ENCODE peak calls at places on chromosomes 7 and 10, in five cellular contexts. One of them, this sample, is unnamed.

GRCh38 chr7:122143376-122143750 is 686 bp downstream of the AASS start:
- DNase-seq in substantia nigra: peak
- DNase-seq in fibroblast of mammary gland: peak
- DNase-seq in HuH-7.5: peak
- DNase-seq in AG09309: no peak
- DNase-seq in this sample: peak

GRCh38 chr7:39228946-39229345 is 251.2 kb downstream of the POU6F2 start:
- DNase-seq in fibroblast of mammary gland: peak
- DNase-seq in HuH-7.5: no peak
- DNase-seq in AG09309: no peak
- DNase-seq in substantia nigra: no peak
- DNase-seq in this sample: no peak

GRCh38 chr7:134378562-134378961 is 61.8 kb upstream of the SLC35B4 start:
- DNase-seq in HuH-7.5: no peak
- DNase-seq in fibroblast of mammary gland: no peak
- DNase-seq in substantia nigra: no peak
- DNase-seq in AG09309: no peak
- DNase-seq in this sample: no peak

GRCh38 chr7:101998904-101999236 is 181.4 kb downstream of the CUX1 start:
- DNase-seq in substantia nigra: no peak
- DNase-seq in fibroblast of mammary gland: no peak
- DNase-seq in HuH-7.5: no peak
- DNase-seq in AG09309: no peak
- DNase-seq in this sample: no peak

GRCh38 chr10:42987121-42987541 is 89.7 kb upstream of the RET start:
- DNase-seq in fibroblast of mammary gland: no peak
- DNase-seq in substantia nigra: no peak
- DNase-seq in HuH-7.5: no peak
- DNase-seq in AG09309: no peak
- DNase-seq in this sample: no peak

GRCh38 chr10:127046975-127047877 is 142.0 kb downstream of the DOCK1 start:
- DNase-seq in fibroblast of mammary gland: peak
- DNase-seq in substantia nigra: no peak
- DNase-seq in AG09309: no peak
- DNase-seq in HuH-7.5: no peak
- DNase-seq in this sample: peak

GRCh38 chr7:75721426-75721825 is 17.3 kb downstream of the HIP1 start:
- DNase-seq in substantia nigra: no peak
- DNase-seq in HuH-7.5: no peak
- DNase-seq in fibroblast of mammary gland: no peak
- DNase-seq in AG09309: no peak
- DNase-seq in this sample: no peak

GRCh38 chr7:143356414-143357050 is 6.0 kb downstream of the FAM131B start:
- DNase-seq in HuH-7.5: no peak
- DNase-seq in AG09309: no peak
- DNase-seq in fibroblast of mammary gland: no peak
- DNase-seq in substantia nigra: no peak
- DNase-seq in this sample: no peak

GRCh38 chr10:6737758-6738463 is 157.8 kb upstream of the PRKCQ start:
- DNase-seq in HuH-7.5: no peak
- DNase-seq in substantia nigra: no peak
- DNase-seq in AG09309: no peak
- DNase-seq in fibroblast of mammary gland: peak
- DNase-seq in this sample: peak

GRCh38 chr7:126210707-126211106 is 1042.0 kb downstream of the GRM8 start:
- DNase-seq in fibroblast of mammary gland: no peak
- DNase-seq in AG09309: no peak
- DNase-seq in substantia nigra: no peak
- DNase-seq in HuH-7.5: no peak
- DNase-seq in this sample: no peak

GRCh38 chr7:17121671-17122070 is 176.8 kb upstream of the AHR start:
- DNase-seq in substantia nigra: no peak
- DNase-seq in AG09309: no peak
- DNase-seq in fibroblast of mammary gland: no peak
- DNase-seq in HuH-7.5: no peak
- DNase-seq in this sample: no peak

GRCh38 chr7:127393370-127394058 is 1.0 kb upstream of the ZNF800 start:
- DNase-seq in fibroblast of mammary gland: no peak
- DNase-seq in substantia nigra: no peak
- DNase-seq in AG09309: no peak
- DNase-seq in HuH-7.5: no peak
- DNase-seq in this sample: peak

GRCh38 chr10:78556700-78557432 is 511.9 kb upstream of the ZMIZ1 start:
- DNase-seq in HuH-7.5: no peak
- DNase-seq in substantia nigra: no peak
- DNase-seq in fibroblast of mammary gland: no peak
- DNase-seq in AG09309: no peak
- DNase-seq in this sample: no peak

GRCh38 chr10:49398000-49398861 is 2.3 kb upstream of the DRGX start:
- DNase-seq in substantia nigra: peak
- DNase-seq in AG09309: no peak
- DNase-seq in HuH-7.5: peak
- DNase-seq in fibroblast of mammary gland: peak
- DNase-seq in this sample: peak

GRCh38 chr10:51892965-51893658 is 193.7 kb upstream of the CSTF2T start:
- DNase-seq in fibroblast of mammary gland: peak
- DNase-seq in substantia nigra: peak
- DNase-seq in AG09309: no peak
- DNase-seq in HuH-7.5: no peak
- DNase-seq in this sample: peak

GRCh38 chr7:116028808-116029207 is 1.8 kb downstream of the TFEC start:
- DNase-seq in substantia nigra: no peak
- DNase-seq in fibroblast of mammary gland: no peak
- DNase-seq in AG09309: no peak
- DNase-seq in HuH-7.5: no peak
- DNase-seq in this sample: no peak

GRCh38 chr10:70549962-70550845 is 52.3 kb downstream of the PRF1 start:
- DNase-seq in AG09309: no peak
- DNase-seq in fibroblast of mammary gland: peak
- DNase-seq in HuH-7.5: peak
- DNase-seq in substantia nigra: peak
- DNase-seq in this sample: peak

GRCh38 chr10:123994417-123995081 is 98.8 kb downstream of the CHST15 start:
- DNase-seq in HuH-7.5: peak
- DNase-seq in fibroblast of mammary gland: peak
- DNase-seq in AG09309: peak
- DNase-seq in substantia nigra: peak
- DNase-seq in this sample: peak

GRCh38 chr10:5447071-5447470 is 34.7 kb downstream of the NET1 start:
- DNase-seq in substantia nigra: no peak
- DNase-seq in fibroblast of mammary gland: peak
- DNase-seq in AG09309: no peak
- DNase-seq in HuH-7.5: no peak
- DNase-seq in this sample: peak

GRCh38 chr10:103442031-103442461 is 10.1 kb downstream of the CALHM2 start:
- DNase-seq in AG09309: peak
- DNase-seq in substantia nigra: peak
- DNase-seq in HuH-7.5: no peak
- DNase-seq in fibroblast of mammary gland: peak
- DNase-seq in this sample: peak

GRCh38 chr7:33447980-33448379 is 318.6 kb downstream of the BBS9 start:
- DNase-seq in substantia nigra: no peak
- DNase-seq in fibroblast of mammary gland: no peak
- DNase-seq in HuH-7.5: no peak
- DNase-seq in AG09309: no peak
- DNase-seq in this sample: no peak

GRCh38 chr10:71634531-71635164 is 84.9 kb downstream of the C10orf105 start:
- DNase-seq in HuH-7.5: no peak
- DNase-seq in fibroblast of mammary gland: no peak
- DNase-seq in AG09309: no peak
- DNase-seq in substantia nigra: no peak
- DNase-seq in this sample: no peak

GRCh38 chr7:128715079-128715478 is 24.1 kb upstream of the CALU start:
- DNase-seq in HuH-7.5: no peak
- DNase-seq in AG09309: no peak
- DNase-seq in substantia nigra: no peak
- DNase-seq in fibroblast of mammary gland: no peak
- DNase-seq in this sample: no peak

GRCh38 chr7:150937848-150938561 is 40.1 kb downstream of the KCNH2 start:
- DNase-seq in AG09309: no peak
- DNase-seq in substantia nigra: no peak
- DNase-seq in fibroblast of mammary gland: peak
- DNase-seq in HuH-7.5: no peak
- DNase-seq in this sample: peak

GRCh38 chr10:48509974-48510692 is 94.7 kb downstream of the ARHGAP22 start:
- DNase-seq in AG09309: no peak
- DNase-seq in HuH-7.5: no peak
- DNase-seq in fibroblast of mammary gland: no peak
- DNase-seq in substantia nigra: no peak
- DNase-seq in this sample: peak

GRCh38 chr7:136146925-136147324 is 169.8 kb upstream of the MTPN start:
- DNase-seq in HuH-7.5: no peak
- DNase-seq in AG09309: no peak
- DNase-seq in substantia nigra: no peak
- DNase-seq in fibroblast of mammary gland: no peak
- DNase-seq in this sample: no peak

GRCh38 chr10:100696477-100696901 is 48.9 kb upstream of the PAX2 start:
- DNase-seq in substantia nigra: no peak
- DNase-seq in AG09309: no peak
- DNase-seq in HuH-7.5: no peak
- DNase-seq in fibroblast of mammary gland: no peak
- DNase-seq in this sample: no peak

GRCh38 chr7:139659922-139660316 is 117.9 kb downstream of the HIPK2 start:
- DNase-seq in HuH-7.5: no peak
- DNase-seq in AG09309: no peak
- DNase-seq in fibroblast of mammary gland: no peak
- DNase-seq in substantia nigra: no peak
- DNase-seq in this sample: no peak

GRCh38 chr7:1611708-1612241 is 41.9 kb upstream of the PSMG3 start:
- DNase-seq in fibroblast of mammary gland: peak
- DNase-seq in AG09309: peak
- DNase-seq in substantia nigra: peak
- DNase-seq in HuH-7.5: no peak
- DNase-seq in this sample: peak

GRCh38 chr7:46247622-46248181 is 326.6 kb upstream of the IGFBP3 start:
- DNase-seq in fibroblast of mammary gland: no peak
- DNase-seq in AG09309: peak
- DNase-seq in HuH-7.5: no peak
- DNase-seq in substantia nigra: no peak
- DNase-seq in this sample: no peak

GRCh38 chr10:111129348-111129747 is 52.5 kb downstream of the ADRA2A start:
- DNase-seq in fibroblast of mammary gland: peak
- DNase-seq in substantia nigra: no peak
- DNase-seq in HuH-7.5: no peak
- DNase-seq in AG09309: no peak
- DNase-seq in this sample: no peak

GRCh38 chr10:89452193-89452592 is 37.8 kb downstream of the IFIT5 start:
- DNase-seq in AG09309: no peak
- DNase-seq in fibroblast of mammary gland: no peak
- DNase-seq in substantia nigra: no peak
- DNase-seq in HuH-7.5: no peak
- DNase-seq in this sample: no peak

GRCh38 chr7:26151096-26151495 is 902 bp upstream of the NFE2L3 start:
- DNase-seq in AG09309: no peak
- DNase-seq in HuH-7.5: no peak
- DNase-seq in fibroblast of mammary gland: no peak
- DNase-seq in substantia nigra: no peak
- DNase-seq in this sample: no peak

GRCh38 chr7:47285860-47286491 is 295.9 kb downstream of the TNS3 start:
- DNase-seq in fibroblast of mammary gland: peak
- DNase-seq in AG09309: peak
- DNase-seq in HuH-7.5: no peak
- DNase-seq in substantia nigra: no peak
- DNase-seq in this sample: peak

GRCh38 chr7:41720046-41720445 is 17.2 kb upstream of the INHBA start:
- DNase-seq in fibroblast of mammary gland: no peak
- DNase-seq in AG09309: no peak
- DNase-seq in HuH-7.5: no peak
- DNase-seq in substantia nigra: no peak
- DNase-seq in this sample: no peak

GRCh38 chr10:131975796-131976195 is 5.9 kb downstream of the BNIP3 start:
- DNase-seq in fibroblast of mammary gland: no peak
- DNase-seq in HuH-7.5: no peak
- DNase-seq in substantia nigra: no peak
- DNase-seq in AG09309: no peak
- DNase-seq in this sample: no peak

GRCh38 chr10:82861889-82862288 is 986.9 kb downstream of the NRG3 start:
- DNase-seq in AG09309: no peak
- DNase-seq in substantia nigra: no peak
- DNase-seq in fibroblast of mammary gland: no peak
- DNase-seq in HuH-7.5: no peak
- DNase-seq in this sample: no peak

GRCh38 chr10:88897019-88897853 is 17.2 kb downstream of the STAMBPL1 start:
- DNase-seq in fibroblast of mammary gland: peak
- DNase-seq in HuH-7.5: no peak
- DNase-seq in AG09309: no peak
- DNase-seq in substantia nigra: no peak
- DNase-seq in this sample: no peak